ENCODE peak calls at places on chromosomes 6 and 20, in five cellular contexts. One of them, this sample, is unnamed.

GRCh38 chr20:48359692-48360337 is 468.0 kb downstream of the PREX1 start:
- DNase-seq in CD8-positive, alpha-beta T cell: no peak
- DNase-seq in pancreas: no peak
- DNase-seq in BJ: no peak
- DNase-seq in hepatocyte: no peak
- DNase-seq in this sample: no peak

GRCh38 chr20:62684986-62685385 is 23.6 kb upstream of the NTSR1 start:
- DNase-seq in pancreas: no peak
- DNase-seq in CD8-positive, alpha-beta T cell: no peak
- DNase-seq in hepatocyte: no peak
- DNase-seq in BJ: no peak
- DNase-seq in this sample: no peak

GRCh38 chr6:141610741-141611140 is 522.0 kb upstream of the GJE1 start:
- DNase-seq in BJ: no peak
- DNase-seq in CD8-positive, alpha-beta T cell: no peak
- DNase-seq in pancreas: no peak
- DNase-seq in hepatocyte: no peak
- DNase-seq in this sample: no peak

GRCh38 chr6:53727748-53728147 is 62.2 kb upstream of the KLHL31 start:
- DNase-seq in CD8-positive, alpha-beta T cell: no peak
- DNase-seq in hepatocyte: no peak
- DNase-seq in BJ: no peak
- DNase-seq in pancreas: no peak
- DNase-seq in this sample: no peak

GRCh38 chr20:51036226-51036625 is 13.3 kb upstream of the KCNG1 start:
- DNase-seq in BJ: no peak
- DNase-seq in CD8-positive, alpha-beta T cell: no peak
- DNase-seq in pancreas: no peak
- DNase-seq in hepatocyte: no peak
- DNase-seq in this sample: no peak

GRCh38 chr6:131980791-131981623 is 29.8 kb upstream of the CCN2 start:
- DNase-seq in BJ: no peak
- DNase-seq in hepatocyte: peak; percentile 38
- DNase-seq in CD8-positive, alpha-beta T cell: no peak
- DNase-seq in pancreas: no peak
- DNase-seq in this sample: no peak

GRCh38 chr6:139625998-139626975 is 251.8 kb upstream of the CITED2 start:
- DNase-seq in CD8-positive, alpha-beta T cell: no peak
- DNase-seq in BJ: no peak
- DNase-seq in pancreas: no peak
- DNase-seq in hepatocyte: no peak
- DNase-seq in this sample: no peak

GRCh38 chr20:33753763-33754162 is 22.0 kb downstream of the ZNF341 start:
- DNase-seq in CD8-positive, alpha-beta T cell: no peak
- DNase-seq in pancreas: no peak
- DNase-seq in BJ: no peak
- DNase-seq in hepatocyte: no peak
- DNase-seq in this sample: no peak

GRCh38 chr6:55654445-55654844 is 75.5 kb upstream of the HMGCLL1 start:
- DNase-seq in hepatocyte: no peak
- DNase-seq in CD8-positive, alpha-beta T cell: no peak
- DNase-seq in pancreas: no peak
- DNase-seq in BJ: no peak
- DNase-seq in this sample: no peak

GRCh38 chr20:23629542-23630391 is 8.0 kb downstream of the CST3 start:
- DNase-seq in hepatocyte: peak; percentile 15
- DNase-seq in CD8-positive, alpha-beta T cell: no peak
- DNase-seq in BJ: no peak
- DNase-seq in pancreas: no peak
- DNase-seq in this sample: no peak

GRCh38 chr20:23187759-23188158 is 101.6 kb upstream of the CD93 start:
- DNase-seq in CD8-positive, alpha-beta T cell: no peak
- DNase-seq in hepatocyte: no peak
- DNase-seq in pancreas: peak; percentile 43
- DNase-seq in BJ: no peak
- DNase-seq in this sample: no peak

DNA sequence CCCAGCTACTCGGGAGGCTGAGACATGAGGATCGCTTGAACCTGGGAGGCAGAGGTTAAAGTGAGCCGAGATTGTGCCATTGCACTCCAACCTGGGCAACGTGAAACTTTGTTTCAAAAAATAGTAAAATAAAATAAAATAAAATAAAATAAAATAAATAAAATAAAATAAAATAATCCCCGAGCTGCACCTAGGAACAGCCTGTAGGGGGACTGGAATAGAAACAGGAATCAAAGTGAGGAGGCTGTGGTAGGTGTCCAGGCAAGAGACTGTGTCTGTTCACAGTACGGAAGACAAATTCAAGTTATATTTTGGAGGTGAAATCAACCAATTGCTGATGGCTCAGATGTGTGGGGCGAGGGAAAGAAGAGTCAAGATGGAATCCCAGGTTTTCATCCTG is 86.2 kb downstream of the KCNB1 start:
- DNase-seq in hepatocyte: no peak
- DNase-seq in BJ: no peak
- DNase-seq in pancreas: no peak
- DNase-seq in CD8-positive, alpha-beta T cell: no peak
- DNase-seq in this sample: no peak
- TF ChIP-seq CTCF in hepatocyte: peak; percentile 11
- TF ChIP-seq CTCF in BJ: peak; percentile 2
- TF ChIP-seq CTCF in pancreas: no peak
- TF ChIP-seq CTCF in CD8-positive, alpha-beta T cell: no peak
- TF ChIP-seq CTCF in this sample: peak; percentile 13

GRCh38 chr6:32935551-32936246 is 5.1 kb downstream of the HLA-DMB start:
- DNase-seq in CD8-positive, alpha-beta T cell: no peak
- DNase-seq in hepatocyte: no peak
- DNase-seq in pancreas: no peak
- DNase-seq in BJ: no peak
- DNase-seq in this sample: no peak

GRCh38 chr6:32931211-32931610 is 9.6 kb downstream of the HLA-DMB start:
- DNase-seq in CD8-positive, alpha-beta T cell: no peak
- DNase-seq in hepatocyte: no peak
- DNase-seq in BJ: no peak
- DNase-seq in pancreas: no peak
- DNase-seq in this sample: no peak

GRCh38 chr6:32936247-32937152 is 4.3 kb downstream of the HLA-DMB start:
- DNase-seq in hepatocyte: no peak
- DNase-seq in pancreas: no peak
- DNase-seq in BJ: no peak
- DNase-seq in CD8-positive, alpha-beta T cell: no peak
- DNase-seq in this sample: no peak

GRCh38 chr6:32932132-32932868 is 8.5 kb downstream of the HLA-DMB start:
- DNase-seq in hepatocyte: no peak
- DNase-seq in BJ: no peak
- DNase-seq in CD8-positive, alpha-beta T cell: no peak
- DNase-seq in pancreas: no peak
- DNase-seq in this sample: no peak

GRCh38 chr6:32933661-32934085 is 7.2 kb downstream of the HLA-DMB start:
- DNase-seq in pancreas: peak; percentile 55
- DNase-seq in BJ: no peak
- DNase-seq in CD8-positive, alpha-beta T cell: peak; percentile 74
- DNase-seq in hepatocyte: peak; percentile 82
- DNase-seq in this sample: peak; percentile 85
- H3K27me3 ChIP-seq in pancreas: no peaks in the 10 kb centered on the region
- H3K27me3 ChIP-seq in BJ: peaks cover 30% of the 10 kb centered on the region
- H3K27me3 ChIP-seq in CD8-positive, alpha-beta T cell: no peaks in the 10 kb centered on the region
- H3K27me3 ChIP-seq in hepatocyte: peaks cover 23% of the 10 kb centered on the region
- H3K27me3 ChIP-seq in this sample: no peaks in the 10 kb centered on the region

DNA sequence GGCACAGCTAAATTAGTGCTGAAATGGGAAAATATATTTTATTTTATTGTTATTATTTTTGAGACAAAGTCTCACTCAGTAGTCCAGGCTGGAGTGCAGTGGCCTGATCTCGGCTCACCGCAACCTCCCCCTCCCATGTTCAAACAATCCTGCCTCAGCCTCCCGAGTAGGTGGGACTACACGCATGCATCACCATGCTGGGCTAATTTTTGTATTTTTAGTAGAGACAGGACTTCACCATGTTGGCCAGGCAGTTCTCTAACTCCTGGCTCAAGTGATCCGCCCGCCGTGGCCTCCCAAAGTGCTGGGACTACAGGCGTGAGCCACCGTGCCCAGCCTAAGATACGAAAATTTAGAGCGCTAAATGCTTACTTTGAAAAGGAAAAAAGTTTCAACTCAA is 4.8 kb downstream of the RAB23 start:
- DNase-seq in CD8-positive, alpha-beta T cell: no peak
- DNase-seq in hepatocyte: no peak
- DNase-seq in BJ: no peak
- DNase-seq in pancreas: no peak
- DNase-seq in this sample: no peak
- H3K4me3 ChIP-seq in CD8-positive, alpha-beta T cell: no peak overlapping the region
- H3K4me3 ChIP-seq in hepatocyte: no peak overlapping the region
- H3K4me3 ChIP-seq in BJ: no peak overlapping the region
- H3K4me3 ChIP-seq in pancreas: no peak overlapping the region
- H3K4me3 ChIP-seq in this sample: no peak overlapping the region

GRCh38 chr6:291697-292505 is at the start of gene DUSP22:
- DNase-seq in BJ: peak; percentile 46
- DNase-seq in CD8-positive, alpha-beta T cell: peak; percentile 81
- DNase-seq in hepatocyte: peak; percentile 96
- DNase-seq in pancreas: peak; percentile 93
- DNase-seq in this sample: peak; percentile 95

GRCh38 chr6:294656-295565 is 2.6 kb downstream of the DUSP22 start:
- DNase-seq in BJ: no peak
- DNase-seq in pancreas: no peak
- DNase-seq in CD8-positive, alpha-beta T cell: no peak
- DNase-seq in hepatocyte: no peak
- DNase-seq in this sample: no peak

GRCh38 chr6:291148-291696 is 1.1 kb upstream of the DUSP22 start:
- DNase-seq in hepatocyte: peak; percentile 57
- DNase-seq in BJ: no peak
- DNase-seq in CD8-positive, alpha-beta T cell: peak; percentile 32
- DNase-seq in pancreas: peak; percentile 58
- DNase-seq in this sample: no peak

GRCh38 chr6:293185-294174 is 1.2 kb downstream of the DUSP22 start:
- DNase-seq in BJ: no peak
- DNase-seq in pancreas: no peak
- DNase-seq in CD8-positive, alpha-beta T cell: peak; percentile 34
- DNase-seq in hepatocyte: no peak
- DNase-seq in this sample: no peak

DNA sequence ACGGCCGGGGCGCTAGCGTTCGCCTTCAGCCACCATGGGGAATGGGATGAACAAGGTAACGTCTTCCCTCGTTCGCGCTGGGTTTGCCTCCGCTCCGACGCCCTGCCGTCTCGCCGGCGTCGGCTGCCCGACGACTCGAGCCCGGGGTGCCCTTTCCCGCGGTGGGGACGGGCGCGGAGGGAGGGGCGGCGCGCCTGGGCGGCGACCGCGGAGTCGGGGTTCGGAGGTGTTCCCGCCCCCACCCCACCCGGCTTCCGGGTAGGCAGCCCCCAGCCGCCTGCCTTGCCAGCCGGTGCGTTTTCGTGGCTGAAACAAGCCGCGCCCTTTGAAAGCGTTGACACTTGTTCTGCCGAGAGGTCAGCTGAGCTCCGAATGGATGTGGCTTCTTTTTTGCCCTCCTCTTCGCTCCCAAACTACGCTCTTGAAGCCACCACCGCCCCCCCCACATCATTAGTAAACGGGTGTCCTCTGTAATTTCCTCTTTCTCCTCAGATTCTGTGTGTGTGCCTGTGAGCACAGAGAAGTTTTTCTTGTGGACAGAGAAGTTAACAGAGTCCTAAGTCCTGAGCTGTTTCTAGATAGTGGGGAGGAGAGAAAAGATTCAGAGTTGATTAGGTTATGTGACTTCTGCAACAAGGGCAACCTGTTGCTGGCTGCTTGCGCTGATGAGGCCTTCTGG is 358 bp downstream of the DUSP22 start:
- DNase-seq in BJ: no peak
- DNase-seq in pancreas: peak; percentile 58
- DNase-seq in CD8-positive, alpha-beta T cell: peak; percentile 79
- DNase-seq in hepatocyte: peak; percentile 73
- DNase-seq in this sample: peak; percentile 77
- TF ChIP-seq CTCF in BJ: no peak
- TF ChIP-seq CTCF in pancreas: no peak
- TF ChIP-seq CTCF in CD8-positive, alpha-beta T cell: no peak
- TF ChIP-seq CTCF in hepatocyte: peak; percentile 14
- TF ChIP-seq CTCF in this sample: peak; percentile 37

DNA sequence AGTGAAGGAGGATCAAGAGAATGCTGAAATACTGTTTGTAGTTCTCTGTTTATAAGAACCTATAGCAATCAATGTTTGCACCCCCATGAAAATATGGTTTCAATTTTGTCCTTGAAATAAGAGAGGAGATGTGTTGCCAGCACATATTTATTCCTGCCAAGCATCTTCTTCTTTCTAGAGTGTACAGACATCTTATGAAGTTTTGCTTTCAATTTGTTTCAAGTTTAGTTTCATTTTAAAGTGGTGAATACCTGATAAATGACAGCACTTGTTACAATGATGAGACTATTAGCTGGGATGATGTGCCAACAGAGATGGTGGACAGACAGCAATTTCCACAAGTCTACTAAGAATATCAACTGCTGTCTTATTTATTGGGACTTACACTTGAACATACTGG is 39.2 kb upstream of the CENPW start:
- DNase-seq in hepatocyte: no peak
- DNase-seq in BJ: no peak
- DNase-seq in CD8-positive, alpha-beta T cell: no peak
- DNase-seq in pancreas: no peak
- DNase-seq in this sample: no peak
- H3K27me3 ChIP-seq in hepatocyte: no peaks in the 10 kb centered on the region
- H3K27me3 ChIP-seq in BJ: no peaks in the 10 kb centered on the region
- H3K27me3 ChIP-seq in CD8-positive, alpha-beta T cell: no peaks in the 10 kb centered on the region
- H3K27me3 ChIP-seq in pancreas: no peaks in the 10 kb centered on the region
- H3K27me3 ChIP-seq in this sample: no peaks in the 10 kb centered on the region